ENCODE peak calls at places on chromosomes 3 and 15, in six cellular contexts. One of them, this sample, is unnamed.

GRCh38 chr3:182740710-182741109 is 52.6 kb upstream of the ATP11B start:
- DNase-seq in esophagus muscularis mucosa: no peak
- DNase-seq in choroid plexus epithelial cell: no peak
- DNase-seq in activated CD8-positive, alpha-beta T cell treated with anti-CD3 and anti-CD28 coated beads for 36 hours: no peak
- DNase-seq in mesothelial cell of epicardium: no peak
- DNase-seq in lower lobe of right lung: no peak
- DNase-seq in this sample: peak

GRCh38 chr15:97023131-97023844 is 692.8 kb downstream of the NR2F2 start:
- DNase-seq in choroid plexus epithelial cell: peak
- DNase-seq in activated CD8-positive, alpha-beta T cell treated with anti-CD3 and anti-CD28 coated beads for 36 hours: no peak
- DNase-seq in esophagus muscularis mucosa: no peak
- DNase-seq in lower lobe of right lung: no peak
- DNase-seq in mesothelial cell of epicardium: no peak
- DNase-seq in this sample: peak

GRCh38 chr3:141230293-141230692 is 1.3 kb upstream of the PXYLP1 start:
- DNase-seq in lower lobe of right lung: no peak
- DNase-seq in choroid plexus epithelial cell: no peak
- DNase-seq in mesothelial cell of epicardium: no peak
- DNase-seq in activated CD8-positive, alpha-beta T cell treated with anti-CD3 and anti-CD28 coated beads for 36 hours: no peak
- DNase-seq in esophagus muscularis mucosa: peak
- DNase-seq in this sample: no peak

GRCh38 chr15:52673734-52674133 is 5.5 kb downstream of the ATOSA start:
- DNase-seq in activated CD8-positive, alpha-beta T cell treated with anti-CD3 and anti-CD28 coated beads for 36 hours: no peak
- DNase-seq in choroid plexus epithelial cell: no peak
- DNase-seq in mesothelial cell of epicardium: no peak
- DNase-seq in lower lobe of right lung: no peak
- DNase-seq in esophagus muscularis mucosa: no peak
- DNase-seq in this sample: no peak

GRCh38 chr15:92098869-92099268 is 245.4 kb downstream of the SLCO3A1 start:
- DNase-seq in mesothelial cell of epicardium: no peak
- DNase-seq in activated CD8-positive, alpha-beta T cell treated with anti-CD3 and anti-CD28 coated beads for 36 hours: no peak
- DNase-seq in choroid plexus epithelial cell: no peak
- DNase-seq in lower lobe of right lung: no peak
- DNase-seq in esophagus muscularis mucosa: no peak
- DNase-seq in this sample: no peak

GRCh38 chr15:75508741-75509532 is 57.4 kb upstream of the SIN3A start:
- DNase-seq in lower lobe of right lung: no peak
- DNase-seq in choroid plexus epithelial cell: peak
- DNase-seq in mesothelial cell of epicardium: no peak
- DNase-seq in activated CD8-positive, alpha-beta T cell treated with anti-CD3 and anti-CD28 coated beads for 36 hours: peak
- DNase-seq in esophagus muscularis mucosa: no peak
- DNase-seq in this sample: peak

GRCh38 chr15:38853608-38854007 is 289.0 kb upstream of the RASGRP1 start:
- DNase-seq in activated CD8-positive, alpha-beta T cell treated with anti-CD3 and anti-CD28 coated beads for 36 hours: peak
- DNase-seq in lower lobe of right lung: no peak
- DNase-seq in mesothelial cell of epicardium: no peak
- DNase-seq in choroid plexus epithelial cell: peak
- DNase-seq in esophagus muscularis mucosa: no peak
- DNase-seq in this sample: peak

GRCh38 chr3:196322-197153 is at the start of gene CHL1:
- DNase-seq in esophagus muscularis mucosa: no peak
- DNase-seq in activated CD8-positive, alpha-beta T cell treated with anti-CD3 and anti-CD28 coated beads for 36 hours: no peak
- DNase-seq in mesothelial cell of epicardium: peak
- DNase-seq in lower lobe of right lung: peak
- DNase-seq in choroid plexus epithelial cell: no peak
- DNase-seq in this sample: no peak

GRCh38 chr15:23033979-23034378 is 5.4 kb downstream of the TUBGCP5 start:
- DNase-seq in esophagus muscularis mucosa: no peak
- DNase-seq in choroid plexus epithelial cell: no peak
- DNase-seq in activated CD8-positive, alpha-beta T cell treated with anti-CD3 and anti-CD28 coated beads for 36 hours: no peak
- DNase-seq in mesothelial cell of epicardium: no peak
- DNase-seq in lower lobe of right lung: no peak
- DNase-seq in this sample: no peak

GRCh38 chr3:184345678-184346144 is 8.3 kb downstream of the FAM131A start:
- DNase-seq in activated CD8-positive, alpha-beta T cell treated with anti-CD3 and anti-CD28 coated beads for 36 hours: no peak
- DNase-seq in lower lobe of right lung: peak
- DNase-seq in mesothelial cell of epicardium: no peak
- DNase-seq in esophagus muscularis mucosa: no peak
- DNase-seq in choroid plexus epithelial cell: peak
- DNase-seq in this sample: peak
- TF ChIP-seq CTCF in activated CD8-positive, alpha-beta T cell treated with anti-CD3 and anti-CD28 coated beads for 36 hours: no peak
- TF ChIP-seq CTCF in lower lobe of right lung: peak
- TF ChIP-seq CTCF in mesothelial cell of epicardium: no peak
- TF ChIP-seq CTCF in esophagus muscularis mucosa: peak
- TF ChIP-seq CTCF in choroid plexus epithelial cell: peak
- TF ChIP-seq CTCF in this sample: peak

DNA sequence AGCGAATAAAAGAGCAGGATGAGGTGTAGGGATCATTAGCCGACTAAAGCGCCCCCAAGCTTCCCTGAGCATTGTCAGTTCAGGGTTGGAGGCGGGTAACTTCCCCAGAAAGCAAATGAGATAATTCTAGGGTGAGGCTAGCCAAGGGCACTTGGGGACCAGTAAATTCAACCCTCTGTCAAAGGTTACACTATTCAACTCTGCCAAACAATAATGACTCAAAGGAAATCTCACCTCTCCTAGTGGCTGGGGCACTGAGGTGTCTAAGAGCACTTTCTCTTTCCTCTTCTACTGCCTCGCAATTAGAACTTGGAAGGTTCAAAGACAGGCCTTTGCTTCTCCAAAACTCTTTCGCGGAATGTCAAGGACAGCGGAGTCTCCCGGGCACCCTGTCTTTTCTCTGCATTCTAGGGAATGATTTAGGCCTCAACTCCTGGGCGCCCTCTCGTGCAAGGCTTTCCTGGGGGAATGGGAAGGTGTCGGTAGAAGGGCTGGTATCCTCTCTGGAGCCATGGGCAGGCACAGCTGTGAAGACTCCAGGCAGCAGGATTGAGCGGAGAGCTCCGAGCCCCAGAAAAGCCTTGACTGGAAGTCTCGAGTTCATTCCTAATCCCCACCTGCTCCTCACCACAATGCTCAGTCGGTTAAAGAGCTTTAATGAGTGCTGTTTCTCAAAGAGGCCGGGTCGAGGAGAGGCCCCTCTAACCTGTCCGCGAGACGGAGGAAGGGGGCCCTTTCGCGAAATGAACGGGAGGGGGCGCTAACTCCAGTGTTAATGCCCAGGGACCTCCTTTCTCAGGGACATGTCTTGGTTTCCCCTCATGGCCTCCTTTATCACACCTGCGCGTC is 21.9 kb downstream of the ZIC4 start:
- DNase-seq in choroid plexus epithelial cell: no peak
- DNase-seq in esophagus muscularis mucosa: no peak
- DNase-seq in lower lobe of right lung: no peak
- DNase-seq in activated CD8-positive, alpha-beta T cell treated with anti-CD3 and anti-CD28 coated beads for 36 hours: peak
- DNase-seq in mesothelial cell of epicardium: no peak
- DNase-seq in this sample: no peak
- TF ChIP-seq CTCF in choroid plexus epithelial cell: peak
- TF ChIP-seq CTCF in esophagus muscularis mucosa: no peak
- TF ChIP-seq CTCF in lower lobe of right lung: no peak
- TF ChIP-seq CTCF in activated CD8-positive, alpha-beta T cell treated with anti-CD3 and anti-CD28 coated beads for 36 hours: no peak
- TF ChIP-seq CTCF in mesothelial cell of epicardium: no peak
- TF ChIP-seq CTCF in this sample: no peak

GRCh38 chr3:55000546-55000945 is 72.7 kb upstream of the LRTM1 start:
- DNase-seq in lower lobe of right lung: no peak
- DNase-seq in activated CD8-positive, alpha-beta T cell treated with anti-CD3 and anti-CD28 coated beads for 36 hours: no peak
- DNase-seq in mesothelial cell of epicardium: no peak
- DNase-seq in choroid plexus epithelial cell: peak
- DNase-seq in esophagus muscularis mucosa: no peak
- DNase-seq in this sample: peak

GRCh38 chr3:55000946-55001345 is 73.1 kb upstream of the LRTM1 start:
- DNase-seq in mesothelial cell of epicardium: no peak
- DNase-seq in lower lobe of right lung: no peak
- DNase-seq in esophagus muscularis mucosa: no peak
- DNase-seq in activated CD8-positive, alpha-beta T cell treated with anti-CD3 and anti-CD28 coated beads for 36 hours: no peak
- DNase-seq in choroid plexus epithelial cell: peak
- DNase-seq in this sample: no peak

GRCh38 chr3:54999801-55000200 is 71.9 kb upstream of the LRTM1 start:
- DNase-seq in activated CD8-positive, alpha-beta T cell treated with anti-CD3 and anti-CD28 coated beads for 36 hours: no peak
- DNase-seq in choroid plexus epithelial cell: no peak
- DNase-seq in lower lobe of right lung: no peak
- DNase-seq in esophagus muscularis mucosa: peak
- DNase-seq in mesothelial cell of epicardium: no peak
- DNase-seq in this sample: no peak

GRCh38 chr3:55002416-55002930 is 74.6 kb upstream of the LRTM1 start:
- DNase-seq in mesothelial cell of epicardium: no peak
- DNase-seq in choroid plexus epithelial cell: no peak
- DNase-seq in activated CD8-positive, alpha-beta T cell treated with anti-CD3 and anti-CD28 coated beads for 36 hours: no peak
- DNase-seq in esophagus muscularis mucosa: no peak
- DNase-seq in lower lobe of right lung: no peak
- DNase-seq in this sample: no peak

DNA sequence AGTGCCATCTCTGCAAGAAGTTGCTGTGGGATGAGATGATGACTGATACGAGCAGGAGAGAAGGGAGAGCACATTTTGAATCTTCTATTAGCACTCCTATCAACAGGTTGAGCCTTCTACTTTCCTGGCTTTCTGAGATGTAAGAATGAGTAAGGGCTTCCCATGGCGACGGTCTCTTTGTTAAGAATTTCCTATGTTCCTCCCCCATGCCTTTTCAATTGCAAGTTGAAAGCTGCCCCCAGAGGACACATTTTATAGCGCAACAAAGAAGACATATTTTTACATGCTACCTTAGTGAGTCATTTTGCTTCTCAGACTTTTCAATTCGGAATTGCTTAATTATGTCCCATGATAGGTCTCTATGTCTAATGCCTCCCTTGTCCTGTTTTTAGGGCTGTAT is 71.3 kb upstream of the LRTM1 start:
- DNase-seq in activated CD8-positive, alpha-beta T cell treated with anti-CD3 and anti-CD28 coated beads for 36 hours: no peak
- DNase-seq in choroid plexus epithelial cell: peak
- DNase-seq in esophagus muscularis mucosa: peak
- DNase-seq in lower lobe of right lung: no peak
- DNase-seq in mesothelial cell of epicardium: no peak
- DNase-seq in this sample: peak
- TF ChIP-seq CTCF in activated CD8-positive, alpha-beta T cell treated with anti-CD3 and anti-CD28 coated beads for 36 hours: no peak
- TF ChIP-seq CTCF in choroid plexus epithelial cell: peak
- TF ChIP-seq CTCF in esophagus muscularis mucosa: no peak
- TF ChIP-seq CTCF in lower lobe of right lung: peak
- TF ChIP-seq CTCF in mesothelial cell of epicardium: peak
- TF ChIP-seq CTCF in this sample: peak

GRCh38 chr3:40877651-40878463 is 321.4 kb upstream of the CTNNB1 start:
- DNase-seq in mesothelial cell of epicardium: no peak
- DNase-seq in esophagus muscularis mucosa: no peak
- DNase-seq in lower lobe of right lung: peak
- DNase-seq in activated CD8-positive, alpha-beta T cell treated with anti-CD3 and anti-CD28 coated beads for 36 hours: no peak
- DNase-seq in choroid plexus epithelial cell: peak
- DNase-seq in this sample: peak
- TF ChIP-seq CTCF in mesothelial cell of epicardium: no peak
- TF ChIP-seq CTCF in esophagus muscularis mucosa: no peak
- TF ChIP-seq CTCF in lower lobe of right lung: no peak
- TF ChIP-seq CTCF in activated CD8-positive, alpha-beta T cell treated with anti-CD3 and anti-CD28 coated beads for 36 hours: no peak
- TF ChIP-seq CTCF in choroid plexus epithelial cell: no peak
- TF ChIP-seq CTCF in this sample: no peak

GRCh38 chr3:68256635-68257034 is 602.2 kb upstream of the SUCLG2 start:
- DNase-seq in mesothelial cell of epicardium: no peak
- DNase-seq in choroid plexus epithelial cell: no peak
- DNase-seq in lower lobe of right lung: no peak
- DNase-seq in esophagus muscularis mucosa: no peak
- DNase-seq in activated CD8-positive, alpha-beta T cell treated with anti-CD3 and anti-CD28 coated beads for 36 hours: peak
- DNase-seq in this sample: peak
- TF ChIP-seq CTCF in mesothelial cell of epicardium: no peak
- TF ChIP-seq CTCF in choroid plexus epithelial cell: no peak
- TF ChIP-seq CTCF in lower lobe of right lung: no peak
- TF ChIP-seq CTCF in esophagus muscularis mucosa: no peak
- TF ChIP-seq CTCF in activated CD8-positive, alpha-beta T cell treated with anti-CD3 and anti-CD28 coated beads for 36 hours: peak
- TF ChIP-seq CTCF in this sample: no peak

GRCh38 chr15:100909582-100909981 is 9.6 kb upstream of the LRRK1 start:
- DNase-seq in activated CD8-positive, alpha-beta T cell treated with anti-CD3 and anti-CD28 coated beads for 36 hours: no peak
- DNase-seq in esophagus muscularis mucosa: no peak
- DNase-seq in mesothelial cell of epicardium: no peak
- DNase-seq in choroid plexus epithelial cell: no peak
- DNase-seq in lower lobe of right lung: no peak
- DNase-seq in this sample: no peak

GRCh38 chr15:100911086-100911485 is 8.1 kb upstream of the LRRK1 start:
- DNase-seq in activated CD8-positive, alpha-beta T cell treated with anti-CD3 and anti-CD28 coated beads for 36 hours: no peak
- DNase-seq in choroid plexus epithelial cell: no peak
- DNase-seq in mesothelial cell of epicardium: no peak
- DNase-seq in lower lobe of right lung: no peak
- DNase-seq in esophagus muscularis mucosa: no peak
- DNase-seq in this sample: no peak

GRCh38 chr15:100908466-100908865 is 10.7 kb upstream of the LRRK1 start:
- DNase-seq in choroid plexus epithelial cell: no peak
- DNase-seq in esophagus muscularis mucosa: no peak
- DNase-seq in activated CD8-positive, alpha-beta T cell treated with anti-CD3 and anti-CD28 coated beads for 36 hours: no peak
- DNase-seq in mesothelial cell of epicardium: no peak
- DNase-seq in lower lobe of right lung: no peak
- DNase-seq in this sample: no peak

GRCh38 chr15:100910556-100910955 is 8.6 kb upstream of the LRRK1 start:
- DNase-seq in lower lobe of right lung: no peak
- DNase-seq in activated CD8-positive, alpha-beta T cell treated with anti-CD3 and anti-CD28 coated beads for 36 hours: no peak
- DNase-seq in choroid plexus epithelial cell: no peak
- DNase-seq in esophagus muscularis mucosa: no peak
- DNase-seq in mesothelial cell of epicardium: no peak
- DNase-seq in this sample: no peak

DNA sequence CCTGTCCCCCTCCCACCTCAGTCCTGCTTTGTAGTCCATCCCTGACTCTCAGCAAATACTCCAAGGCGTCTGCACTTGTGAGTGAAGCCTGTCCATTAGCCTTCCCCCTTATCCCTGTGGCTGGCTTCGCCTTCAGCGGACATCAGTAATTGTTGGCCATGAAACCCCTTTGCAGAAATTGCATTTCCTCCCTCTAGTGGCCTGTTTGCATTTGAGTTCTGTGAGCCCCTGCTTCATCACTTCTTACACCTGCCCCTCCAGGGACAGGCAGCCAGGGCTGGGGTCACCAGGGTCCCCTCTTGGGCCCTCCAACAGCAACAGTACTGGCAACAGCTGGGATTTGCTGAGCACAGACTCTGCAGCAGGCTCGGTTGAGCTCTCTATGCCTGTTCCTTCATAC is 9.0 kb upstream of the LRRK1 start:
- DNase-seq in activated CD8-positive, alpha-beta T cell treated with anti-CD3 and anti-CD28 coated beads for 36 hours: no peak
- DNase-seq in choroid plexus epithelial cell: no peak
- DNase-seq in esophagus muscularis mucosa: no peak
- DNase-seq in mesothelial cell of epicardium: no peak
- DNase-seq in lower lobe of right lung: no peak
- DNase-seq in this sample: no peak
- TF ChIP-seq CTCF in activated CD8-positive, alpha-beta T cell treated with anti-CD3 and anti-CD28 coated beads for 36 hours: no peak
- TF ChIP-seq CTCF in choroid plexus epithelial cell: peak
- TF ChIP-seq CTCF in esophagus muscularis mucosa: peak
- TF ChIP-seq CTCF in mesothelial cell of epicardium: peak
- TF ChIP-seq CTCF in lower lobe of right lung: no peak
- TF ChIP-seq CTCF in this sample: peak